ENCODE peak calls at places on chromosomes 16 and 17, in seven cellular contexts. T is heart left ventricle, Y is GM23338, J is AG09319, R is PC-3, G is omental fat pad, W is epithelial cell of esophagus. M is an unnamed sample.

GRCh38 chr17:78925662-78926555 is 722 bp upstream of the TIMP2 start:
- DNase-seq in T (peak), Y (peak), J (peak), R (no peak), G (no peak), W (no peak), M (no peak)

GRCh38 chr17:62587554-62587953 is 39.9 kb upstream of the MRC2 start:
- DNase-seq in T (peak), Y (no peak), J (no peak), R (no peak), G (no peak), W (no peak), M (no peak)

GRCh38 chr16:66660422-66661209 is 35.9 kb downstream of the CMTM4 start:
- DNase-seq in T (peak), Y (peak), J (peak), R (peak), G (no peak), W (peak), M (peak)

GRCh38 chr16:65415460-65415859 is 293.6 kb upstream of the CDH11 start:
- DNase-seq in T (no peak), Y (no peak), J (no peak), R (peak), G (no peak), W (peak), M (no peak)

GRCh38 chr16:75620326-75621169 is 2.5 kb downstream of the ADAT1 start:
- DNase-seq in T (no peak), Y (no peak), J (no peak), R (no peak), G (no peak), W (no peak), M (no peak)

GRCh38 chr16:76577003-76577402 is 299.8 kb downstream of the CNTNAP4 start:
- DNase-seq in T (no peak), Y (no peak), J (no peak), R (no peak), G (no peak), W (no peak), M (no peak)

GRCh38 chr17:1899403-1900000 is 69.7 kb downstream of the RPA1 start:
- DNase-seq in T (no peak), Y (no peak), J (no peak), R (peak), G (no peak), W (no peak), M (no peak)

GRCh38 chr16:68859827-68860226 is 16.5 kb downstream of the TANGO6 start:
- DNase-seq in T (no peak), Y (no peak), J (no peak), R (no peak), G (no peak), W (no peak), M (no peak)

GRCh38 chr16:19127205-19127604 is 13.4 kb downstream of the ITPRIPL2 start:
- DNase-seq in T (no peak), Y (no peak), J (no peak), R (no peak), G (no peak), W (no peak), M (no peak)

GRCh38 chr16:62036101-62036806 is at the start of gene CDH8:
- DNase-seq in T (peak), Y (peak), J (no peak), R (no peak), G (no peak), W (peak), M (no peak)

GRCh38 chr17:44900894-44901293 is 1.6 kb upstream of the EFTUD2 start:
- DNase-seq in T (no peak), Y (no peak), J (no peak), R (peak), G (no peak), W (peak), M (no peak)

GRCh38 chr16:89054261-89054661 is 39.4 kb upstream of the ACSF3 start:
- DNase-seq in T (no peak), Y (no peak), J (no peak), R (no peak), G (no peak), W (no peak), M (no peak)

GRCh38 chr16:79278506-79278905 is 322.0 kb downstream of the MAF start:
- DNase-seq in T (no peak), Y (no peak), J (no peak), R (no peak), G (no peak), W (no peak), M (no peak)

GRCh38 chr16:53504665-53505064 is 1.7 kb upstream of the AKTIP start:
- DNase-seq in T (no peak), Y (no peak), J (no peak), R (no peak), G (no peak), W (peak), M (peak)

GRCh38 chr16:27424772-27425498 is 23.0 kb downstream of the IL21R start:
- DNase-seq in T (no peak), Y (no peak), J (no peak), R (no peak), G (no peak), W (no peak), M (no peak)

GRCh38 chr16:10881479-10882030 is 4.6 kb downstream of the CIITA start:
- DNase-seq in T (no peak), Y (no peak), J (no peak), R (no peak), G (no peak), W (no peak), M (no peak)

GRCh38 chr17:56752263-56752662 is 81.5 kb downstream of the C17orf67 start:
- DNase-seq in T (no peak), Y (no peak), J (no peak), R (no peak), G (no peak), W (peak), M (no peak)

GRCh38 chr17:9217151-9218067 is 196.1 kb downstream of the NTN1 start:
- DNase-seq in T (peak), Y (no peak), J (peak), R (no peak), G (no peak), W (peak), M (no peak)

GRCh38 chr16:28218109-28218508 is 6.3 kb upstream of the XPO6 start:
- DNase-seq in T (no peak), Y (peak), J (no peak), R (peak), G (no peak), W (peak), M (peak)

GRCh38 chr16:70576431-70577255 is 53.0 kb downstream of the SF3B3 start:
- DNase-seq in T (peak), Y (peak), J (peak), R (peak), G (no peak), W (peak), M (no peak)

GRCh38 chr17:39235555-39236221 is 9.9 kb upstream of the STAC2 start:
- DNase-seq in T (no peak), Y (peak), J (no peak), R (peak), G (no peak), W (peak), M (peak)

GRCh38 chr17:83079340-83079747 is at the start of gene METRNL:
- DNase-seq in T (peak), Y (peak), J (no peak), R (peak), G (no peak), W (peak), M (peak)

GRCh38 chr17:75738218-75738802 is 17.1 kb downstream of the ITGB4 start:
- DNase-seq in T (no peak), Y (no peak), J (no peak), R (no peak), G (no peak), W (no peak), M (no peak)

GRCh38 chr17:7137182-7137943 is 22.7 kb upstream of the ASGR2 start:
- DNase-seq in T (peak), Y (no peak), J (no peak), R (peak), G (no peak), W (no peak), M (no peak)

GRCh38 chr17:39404542-39405378 is 3.3 kb upstream of the FBXL20 start:
- DNase-seq in T (no peak), Y (no peak), J (peak), R (peak), G (no peak), W (peak), M (no peak)

GRCh38 chr16:78432451-78432850 is 333.0 kb downstream of the WWOX start:
- DNase-seq in T (no peak), Y (no peak), J (no peak), R (no peak), G (no peak), W (no peak), M (no peak)

GRCh38 chr16:46612121-46612520 is 9.1 kb downstream of the SHCBP1 start:
- DNase-seq in T (no peak), Y (no peak), J (no peak), R (no peak), G (no peak), W (no peak), M (no peak)

GRCh38 chr17:77872199-77872598 is 86.3 kb upstream of the TNRC6C start:
- DNase-seq in T (peak), Y (no peak), J (no peak), R (no peak), G (no peak), W (no peak), M (no peak)

GRCh38 chr17:66373944-66374817 is 71.8 kb downstream of the PRKCA start:
- DNase-seq in T (peak), Y (peak), J (no peak), R (no peak), G (no peak), W (no peak), M (no peak)

GRCh38 chr17:72682597-72682996 is 409.9 kb downstream of the SLC39A11 start:
- DNase-seq in T (no peak), Y (no peak), J (no peak), R (peak), G (no peak), W (no peak), M (no peak)

GRCh38 chr17:8470447-8471047 is 34.9 kb downstream of the NDEL1 start:
- DNase-seq in T (peak), Y (no peak), J (no peak), R (no peak), G (no peak), W (no peak), M (no peak)

GRCh38 chr16:75105306-75106061 is 11.1 kb downstream of the LDHD start:
- DNase-seq in T (peak), Y (no peak), J (no peak), R (no peak), G (no peak), W (no peak), M (no peak)

GRCh38 chr17:27747462-27748359 is 52.6 kb downstream of the NOS2 start:
- DNase-seq in T (no peak), Y (peak), J (no peak), R (no peak), G (no peak), W (no peak), M (no peak)

DNA sequence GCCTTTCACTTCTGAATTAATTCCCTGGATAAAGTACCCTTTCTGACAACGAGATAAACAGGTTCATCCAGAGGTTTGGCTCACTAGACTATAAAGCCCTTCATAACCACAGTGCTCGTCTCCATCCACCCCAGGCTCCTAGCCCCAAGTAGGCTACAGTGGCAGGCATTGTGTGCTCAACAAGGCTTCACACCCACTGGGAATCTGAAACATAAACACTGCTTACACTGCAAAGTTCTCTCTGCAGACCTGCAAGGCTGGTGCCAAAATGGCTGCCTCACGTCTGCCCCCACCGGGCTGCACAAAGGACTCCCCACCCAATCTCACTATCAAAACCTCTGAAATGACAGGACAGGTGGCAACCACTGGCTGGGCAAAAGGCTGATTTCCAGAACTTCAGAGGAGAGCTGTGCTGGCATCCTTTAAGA is 5.1 kb upstream of the HLF start:
- DNase-seq in T (no peak), Y (no peak), J (no peak), R (peak), G (no peak), W (peak), M (no peak)
- TF ChIP-seq CTCF in T (no peak), Y (no peak), J (no peak), R (no peak), G (no peak), W (no peak), M (no peak)

DNA sequence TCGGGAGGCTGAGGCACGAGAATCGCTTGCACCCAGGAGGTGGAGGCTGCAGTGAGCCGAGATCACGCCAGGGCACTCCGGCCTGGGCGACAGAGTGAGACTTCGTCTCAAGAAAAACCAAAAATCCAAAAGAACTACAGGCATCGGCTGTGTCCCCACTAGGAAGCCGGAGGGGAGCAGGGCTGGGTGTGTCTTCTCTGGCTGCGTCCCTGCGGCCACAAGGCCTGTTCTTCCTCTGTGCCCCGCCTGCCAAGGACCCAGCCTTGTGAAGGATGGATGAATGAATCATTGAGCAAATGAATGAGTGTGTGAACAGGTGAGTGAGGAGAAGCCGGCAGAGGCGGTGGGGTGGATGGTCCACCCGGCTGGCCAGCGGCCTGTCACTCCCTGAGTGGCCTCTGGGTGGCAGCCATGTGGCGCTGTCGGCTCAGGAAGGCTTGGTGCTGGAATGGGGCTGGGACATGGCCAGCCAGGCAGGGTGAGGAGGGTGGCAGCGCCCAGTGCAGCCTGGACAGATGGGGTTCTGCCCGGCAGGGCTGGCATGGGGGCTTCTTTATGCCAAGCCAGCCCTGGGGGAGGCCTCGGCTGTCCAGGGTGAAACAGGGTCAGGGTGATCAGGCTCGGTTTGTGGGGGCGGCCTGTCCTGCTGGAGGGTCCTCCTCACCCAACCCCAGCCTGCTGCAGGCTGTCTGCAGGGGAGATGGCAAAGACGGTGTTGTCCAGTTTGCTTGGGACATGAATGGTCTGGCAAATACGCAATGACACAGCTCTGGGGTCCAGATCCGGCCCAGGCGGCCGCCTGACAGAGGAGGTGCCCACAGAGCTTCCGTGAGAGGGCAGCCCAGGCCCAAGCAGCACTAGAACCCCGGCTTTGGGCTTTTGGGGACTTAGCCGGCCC is 21.7 kb downstream of the SLC25A10 start:
- DNase-seq in T (peak), Y (peak), J (peak), R (peak), G (peak), W (peak), M (peak)
- TF ChIP-seq CTCF in T (peak), Y (peak), J (peak), R (peak), G (peak), W (peak), M (peak)

GRCh38 chr17:35407531-35407930 is 24.8 kb downstream of the SLFN12 start:
- DNase-seq in T (no peak), Y (peak), J (no peak), R (no peak), G (no peak), W (no peak), M (no peak)
- TF ChIP-seq CTCF in T (no peak), Y (no peak), J (no peak), R (no peak), G (no peak), W (no peak), M (no peak)

GRCh38 chr17:10316986-10317834 is 55.6 kb downstream of the MYH13 start:
- DNase-seq in T (peak), Y (peak), J (peak), R (peak), G (peak), W (no peak), M (peak)
- TF ChIP-seq CTCF in T (peak), Y (peak), J (peak), R (peak), G (no peak), W (no peak), M (peak)

GRCh38 chr16:84930298-84931106 is 80.8 kb downstream of the ZDHHC7 start:
- DNase-seq in T (no peak), Y (no peak), J (no peak), R (no peak), G (peak), W (no peak), M (no peak)
- TF ChIP-seq CTCF in T (no peak), Y (no peak), J (no peak), R (no peak), G (no peak), W (no peak), M (no peak)

DNA sequence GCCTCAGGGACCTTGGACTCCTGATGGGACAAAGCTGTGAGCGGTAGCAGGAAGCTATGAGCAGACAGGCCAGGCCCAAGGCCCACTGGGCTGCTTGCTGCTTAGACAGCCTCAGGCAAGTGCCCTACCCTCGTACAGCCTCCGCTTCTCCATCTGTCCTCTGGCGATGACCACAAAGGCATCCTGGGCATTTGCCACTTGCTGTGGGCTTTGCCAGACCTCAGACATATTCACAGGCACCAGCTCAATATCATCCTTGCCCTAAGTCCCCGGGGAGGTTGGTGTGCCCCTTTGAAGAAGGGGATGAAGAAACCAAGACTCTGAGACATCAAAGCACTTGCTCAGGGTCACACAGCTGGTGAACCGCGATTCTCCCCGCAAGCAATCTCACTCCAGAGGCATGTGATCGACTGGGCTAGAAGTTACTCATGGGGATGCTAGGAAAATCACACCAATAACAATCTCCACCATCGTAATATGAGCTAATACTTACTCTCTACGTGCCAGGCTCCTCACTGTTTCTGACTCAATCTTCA is 21.7 kb downstream of the PPL start:
- DNase-seq in T (no peak), Y (no peak), J (peak), R (peak), G (no peak), W (peak), M (no peak)
- TF ChIP-seq CTCF in T (no peak), Y (no peak), J (no peak), R (no peak), G (no peak), W (no peak), M (no peak)

DNA sequence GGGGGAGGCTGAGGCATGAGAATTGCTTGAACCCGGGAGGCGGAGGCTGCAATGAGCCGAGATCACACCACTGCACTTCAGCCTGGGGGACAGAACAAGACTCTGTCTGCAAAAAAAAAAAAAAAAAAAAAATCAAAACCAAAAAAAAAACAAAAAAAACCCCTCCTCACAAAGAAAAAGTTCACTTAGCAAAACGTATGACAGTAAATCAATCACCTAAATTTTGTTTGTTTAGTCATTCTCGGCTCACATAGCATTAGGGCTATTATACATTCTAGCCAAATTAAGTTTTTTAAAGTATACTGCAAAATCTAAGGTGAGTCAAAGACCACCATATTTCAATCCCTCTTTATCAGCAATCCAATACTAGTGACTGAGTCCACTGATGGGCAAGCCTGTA is 5.7 kb downstream of the ZNF652 start:
- DNase-seq in T (no peak), Y (no peak), J (no peak), R (no peak), G (no peak), W (no peak), M (no peak)
- TF ChIP-seq CTCF in T (no peak), Y (no peak), J (no peak), R (no peak), G (no peak), W (no peak), M (no peak)

M was measured in WERI-Rb-1.